ENCODE peak calls at places on chromosome 2, in five cellular contexts. J is lung, M is stomach, I is Calu3, E is neural crest cell. S is an unnamed sample.
A peak's percentile ranks its signal among the peaks of the same experiment; 100 is the strongest.

GRCh38 chr2:97691166-97691565 is 21.7 kb downstream of the C2orf92 start:
- DNase-seq in J (no peak), E (no peak), M (no peak), I (no peak), S (no peak)

GRCh38 chr2:84781942-84782716 is 98.8 kb downstream of the TRABD2A start:
- DNase-seq in J (peak; percentile 38), M (peak; percentile 33), I (peak; percentile 27), E (no peak), S (no peak)

GRCh38 chr2:163711244-163711643 is 24.6 kb downstream of the FIGN start:
- DNase-seq in I (no peak), E (no peak), J (no peak), M (no peak), S (no peak)

GRCh38 chr2:60520917-60521539 is 32.4 kb downstream of the BCL11A start:
- DNase-seq in I (no peak), J (no peak), M (no peak), E (no peak), S (no peak)

GRCh38 chr2:159497256-159497655 is 119.1 kb downstream of the BAZ2B start:
- DNase-seq in I (peak; percentile 35), E (no peak), M (no peak), J (no peak), S (peak; percentile 29)

GRCh38 chr2:226791487-226792081 is 8.0 kb downstream of the IRS1 start:
- DNase-seq in J (peak; percentile 92), E (peak; percentile 83), I (peak; percentile 97), M (peak; percentile 92), S (no peak)

GRCh38 chr2:96084006-96084857 is 32.1 kb downstream of the ADRA2B start:
- DNase-seq in E (no peak), M (no peak), I (no peak), J (no peak), S (no peak)

GRCh38 chr2:40369619-40370397 is 82.1 kb downstream of the SLC8A1 start:
- DNase-seq in J (no peak), M (no peak), E (no peak), I (no peak), S (no peak)

GRCh38 chr2:184040230-184040629 is 558.1 kb upstream of the ZNF804A start:
- DNase-seq in M (no peak), I (no peak), J (no peak), E (no peak), S (no peak)

GRCh38 chr2:120338015-120338414 is 7.9 kb upstream of the INHBB start:
- DNase-seq in J (no peak), I (no peak), E (no peak), M (no peak), S (no peak)

GRCh38 chr2:188898261-188898660 is 75.9 kb upstream of the COL3A1 start:
- DNase-seq in J (no peak), M (no peak), I (no peak), E (no peak), S (no peak)

GRCh38 chr2:33034784-33035183 is 88.0 kb downstream of the LTBP1 start:
- DNase-seq in J (no peak), I (no peak), M (no peak), E (no peak), S (no peak)

GRCh38 chr2:8315766-8316165 is 366.1 kb upstream of the ID2 start:
- DNase-seq in J (no peak), I (peak; percentile 55), M (no peak), E (no peak), S (no peak)

GRCh38 chr2:31986906-31987305 is 23.9 kb downstream of the MEMO1 start:
- DNase-seq in M (no peak), E (no peak), I (no peak), J (no peak), S (no peak)

GRCh38 chr2:53970095-53970897 is 497 bp downstream of the PSME4 start:
- DNase-seq in J (peak; percentile 39), M (peak; percentile 45), E (peak; percentile 33), I (peak; percentile 40), S (no peak)

GRCh38 chr2:134465228-134465627 is 211.4 kb downstream of the MGAT5 start:
- DNase-seq in I (no peak), M (peak; percentile 15), J (no peak), E (no peak), S (no peak)

GRCh38 chr2:144414324-144414845 is 105.5 kb downstream of the ZEB2 start:
- DNase-seq in I (peak; percentile 0), J (peak; percentile 54), M (no peak), E (no peak), S (peak; percentile 82)

GRCh38 chr2:236657801-236658200 is 88.2 kb downstream of the ACKR3 start:
- DNase-seq in J (peak; percentile 18), M (no peak), I (no peak), E (no peak), S (no peak)

GRCh38 chr2:95385570-95385984 is 16.9 kb upstream of the FAHD2A start:
- DNase-seq in I (no peak), E (no peak), M (peak; percentile 21), J (no peak), S (no peak)

GRCh38 chr2:18924905-18925691 is 335.7 kb upstream of the NT5C1B start:
- DNase-seq in I (no peak), J (no peak), M (no peak), E (no peak), S (peak; percentile 81)

GRCh38 chr2:111028720-111029119 is 92.0 kb upstream of the BCL2L11 start:
- DNase-seq in E (no peak), J (no peak), M (peak; percentile 23), I (peak; percentile 46), S (no peak)

GRCh38 chr2:10331033-10331701 is 28.5 kb downstream of the HPCAL1 start:
- DNase-seq in I (peak; percentile 81), J (peak; percentile 60), E (no peak), M (peak; percentile 78), S (no peak)

GRCh38 chr2:144836635-144837350 is 316.9 kb upstream of the ZEB2 start:
- DNase-seq in J (no peak), E (no peak), I (no peak), M (no peak), S (peak; percentile 5)

GRCh38 chr2:232873292-232873908 is 3.3 kb downstream of the SNORC start:
- DNase-seq in I (no peak), E (no peak), J (no peak), M (no peak), S (no peak)

GRCh38 chr2:100426384-100426720 is 8.9 kb upstream of the CHST10 start:
- DNase-seq in M (no peak), E (no peak), I (no peak), J (no peak), S (no peak)

GRCh38 chr2:75787532-75788132 is 76.9 kb upstream of the GCFC2 start:
- DNase-seq in J (no peak), M (no peak), E (peak; percentile 3), I (no peak), S (no peak)
- TF ChIP-seq CTCF in J (no peak), M (peak; percentile 36), E (peak; percentile 77), I (no peak), S (peak; percentile 37)

DNA sequence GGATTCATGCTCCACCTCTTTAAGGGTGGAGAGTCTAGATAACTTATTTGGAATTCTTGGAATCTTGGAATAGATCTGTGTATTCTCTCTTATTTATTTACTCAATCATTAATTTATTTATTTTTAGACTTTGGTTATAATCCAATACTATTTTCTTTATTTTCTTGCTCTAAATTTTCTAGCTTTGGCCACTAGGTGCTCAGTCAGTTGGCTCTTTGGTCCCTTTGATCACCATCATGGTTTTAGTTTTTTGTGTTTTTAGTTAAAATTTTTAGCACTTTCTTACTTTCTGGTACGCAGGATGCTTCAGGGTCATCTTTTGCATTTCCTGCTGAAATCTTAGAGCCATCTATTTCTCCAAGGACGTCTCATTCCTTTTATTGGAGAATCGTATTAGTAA is 5.2 kb upstream of the PLEK start:
- DNase-seq in M (no peak), J (no peak), I (no peak), E (no peak), S (no peak)
- TF ChIP-seq CTCF in M (no peak), J (no peak), I (no peak), E (peak; percentile 36), S (no peak)

GRCh38 chr2:64419591-64420165 is 34.3 kb upstream of the LGALSL start:
- DNase-seq in J (no peak), I (no peak), E (no peak), M (no peak), S (no peak)

GRCh38 chr2:64423303-64423702 is 30.7 kb upstream of the LGALSL start:
- DNase-seq in E (no peak), M (no peak), J (no peak), I (no peak), S (no peak)

GRCh38 chr2:64421199-64421598 is 32.8 kb upstream of the LGALSL start:
- DNase-seq in M (no peak), J (no peak), E (no peak), I (no peak), S (no peak)

GRCh38 chr2:64422466-64422865 is 31.5 kb upstream of the LGALSL start:
- DNase-seq in I (no peak), M (no peak), J (no peak), E (no peak), S (no peak)

DNA sequence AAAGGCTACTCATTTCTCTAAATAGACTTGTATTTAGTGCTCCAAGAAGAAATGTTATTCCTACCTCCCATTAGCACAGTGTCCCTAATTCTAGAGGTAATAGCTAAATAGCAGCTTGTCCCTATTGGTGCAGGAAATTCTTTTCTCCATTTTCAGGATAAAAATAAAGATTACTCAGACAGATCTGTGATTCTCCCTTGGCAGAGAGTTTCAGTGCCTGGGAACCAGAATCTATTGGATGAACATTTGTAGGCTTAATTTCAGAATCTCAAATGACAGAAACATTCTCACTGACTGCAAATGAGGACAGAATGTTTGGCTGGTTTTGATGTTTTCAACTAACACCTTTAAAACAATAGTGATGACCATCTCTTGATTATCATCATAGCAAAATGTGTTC is 33.3 kb upstream of the LGALSL start:
- DNase-seq in M (no peak), E (no peak), I (no peak), J (no peak), S (no peak)
- TF ChIP-seq CTCF in M (no peak), E (no peak), I (no peak), J (no peak), S (no peak)

GRCh38 chr2:55771612-55772011 is 78.0 kb upstream of the PNPT1 start:
- DNase-seq in E (no peak), M (no peak), J (no peak), I (no peak), S (peak; percentile 27)
- TF ChIP-seq CTCF in E (peak; percentile 78), M (peak; percentile 67), J (no peak), I (peak; percentile 50), S (peak; percentile 62)

GRCh38 chr2:85951351-85952067 is 62.7 kb upstream of the ST3GAL5 start:
- DNase-seq in J (peak; percentile 36), M (no peak), I (no peak), E (no peak), S (no peak)

GRCh38 chr2:85954918-85955420 is 66.2 kb upstream of the ST3GAL5 start:
- DNase-seq in J (peak; percentile 74), E (no peak), M (peak; percentile 42), I (peak; percentile 19), S (no peak)

GRCh38 chr2:85952196-85952734 is 63.5 kb upstream of the ST3GAL5 start:
- DNase-seq in I (no peak), M (no peak), E (no peak), J (peak; percentile 41), S (no peak)

GRCh38 chr2:85954192-85954900 is 65.6 kb upstream of the ST3GAL5 start:
- DNase-seq in I (no peak), J (peak; percentile 92), E (no peak), M (no peak), S (no peak)

GRCh38 chr2:85953476-85953875 is 64.7 kb upstream of the ST3GAL5 start:
- DNase-seq in E (no peak), J (peak; percentile 28), I (no peak), M (no peak), S (no peak)
- TF ChIP-seq CTCF in E (no peak), J (no peak), I (no peak), M (no peak), S (no peak)

GRCh38 chr2:181738074-181738473 is 57.8 kb upstream of the NEUROD1 start:
- DNase-seq in I (no peak), E (no peak), J (no peak), M (no peak), S (no peak)
- TF ChIP-seq CTCF in I (peak; percentile 20), E (peak; percentile 26), J (no peak), M (no peak), S (peak; percentile 8)

S was measured in AG09319.